ENCODE peak calls at places on chromosomes 6 and 20, in five cellular contexts. N is A549; S is sciatic nerve; U is heart right ventricle; M is CD8-positive, alpha-beta T cell. O is an unnamed sample.
A peak's percentile ranks its signal among the peaks of the same experiment; 100 is the strongest.

GRCh38 chr20:60935971-60936370 is 316.1 kb upstream of the CDH4 start:
- ATAC-seq in N (peak; percentile 79), S (no peak), U (no peak), M (no peak), O (no peak)

GRCh38 chr6:36720251-36721141 is 22.9 kb downstream of the RAB44 start:
- ATAC-seq in N (no peak), S (no peak), U (no peak), M (no peak), O (no peak)

GRCh38 chr6:34792605-34793500 is 970 bp downstream of the BLTP3A start:
- ATAC-seq in N (peak; percentile 56), S (peak; percentile 61), U (peak; percentile 41), M (no peak), O (peak; percentile 53)

GRCh38 chr6:37433657-37434271 is 743 bp downstream of the CMTR1 start:
- ATAC-seq in N (peak; percentile 59), S (no peak), U (no peak), M (peak; percentile 19), O (peak; percentile 42)

GRCh38 chr20:11553603-11554002 is 364.1 kb upstream of the BTBD3 start:
- ATAC-seq in N (peak; percentile 87), S (peak; percentile 44), U (no peak), M (no peak), O (peak; percentile 71)

GRCh38 chr6:158064725-158065251 is 83.1 kb downstream of the SYNJ2 start:
- ATAC-seq in N (no peak), S (no peak), U (no peak), M (no peak), O (no peak)

GRCh38 chr20:48286571-48287551 is 501.6 kb upstream of the SULF2 start:
- ATAC-seq in N (peak; percentile 24), S (peak; percentile 81), U (peak; percentile 29), M (no peak), O (peak; percentile 42)

GRCh38 chr6:139583420-139583819 is 209.0 kb upstream of the CITED2 start:
- ATAC-seq in N (no peak), S (no peak), U (no peak), M (no peak), O (peak; percentile 21)

GRCh38 chr6:135789375-135789774 is 62.1 kb upstream of the PDE7B start:
- ATAC-seq in N (no peak), S (no peak), U (no peak), M (no peak), O (no peak)